ENCODE peak calls at places on chromosomes 2 and 18, in four cellular contexts. One of them, this sample, is unnamed.

GRCh38 chr2:219542931-219543595 is 546 bp downstream of the CHPF start:
- DNase-seq in esophagus muscularis mucosa: no peak
- DNase-seq in HCT116: no peak
- DNase-seq in prostate gland: no peak
- DNase-seq in this sample: peak

GRCh38 chr2:206984206-206984605 is 44.9 kb downstream of the CPO start:
- DNase-seq in prostate gland: no peak
- DNase-seq in HCT116: no peak
- DNase-seq in esophagus muscularis mucosa: no peak
- DNase-seq in this sample: no peak

GRCh38 chr2:89763581-89764485 is 1072.4 kb downstream of the RPIA start:
- DNase-seq in prostate gland: no peak
- DNase-seq in HCT116: no peak
- DNase-seq in esophagus muscularis mucosa: no peak
- DNase-seq in this sample: no peak

GRCh38 chr18:38847326-38847725 is 1281.7 kb upstream of the CELF4 start:
- DNase-seq in HCT116: no peak
- DNase-seq in prostate gland: no peak
- DNase-seq in esophagus muscularis mucosa: no peak
- DNase-seq in this sample: no peak

GRCh38 chr2:205495819-205496218 is 186.5 kb upstream of the NRP2 start:
- DNase-seq in HCT116: no peak
- DNase-seq in esophagus muscularis mucosa: no peak
- DNase-seq in prostate gland: no peak
- DNase-seq in this sample: no peak

GRCh38 chr18:11906926-11907874 is 917 bp downstream of the MPPE1 start:
- DNase-seq in esophagus muscularis mucosa: no peak
- DNase-seq in prostate gland: no peak
- DNase-seq in HCT116: no peak
- DNase-seq in this sample: no peak

GRCh38 chr2:20168048-20168726 is 56.7 kb downstream of the SDC1 start:
- DNase-seq in esophagus muscularis mucosa: no peak
- DNase-seq in HCT116: no peak
- DNase-seq in prostate gland: peak
- DNase-seq in this sample: no peak

GRCh38 chr2:241563031-241563507 is 4.5 kb downstream of the BOK start:
- DNase-seq in prostate gland: no peak
- DNase-seq in esophagus muscularis mucosa: no peak
- DNase-seq in HCT116: no peak
- DNase-seq in this sample: no peak

GRCh38 chr2:39179974-39180960 is 59.4 kb upstream of the SOS1 start:
- DNase-seq in HCT116: no peak
- DNase-seq in esophagus muscularis mucosa: no peak
- DNase-seq in prostate gland: no peak
- DNase-seq in this sample: no peak

GRCh38 chr2:217075225-217075802 is 215.4 kb upstream of the TNP1 start:
- DNase-seq in HCT116: no peak
- DNase-seq in prostate gland: no peak
- DNase-seq in esophagus muscularis mucosa: no peak
- DNase-seq in this sample: no peak

GRCh38 chr2:184339966-184340365 is 258.4 kb upstream of the ZNF804A start:
- DNase-seq in esophagus muscularis mucosa: no peak
- DNase-seq in HCT116: no peak
- DNase-seq in prostate gland: no peak
- DNase-seq in this sample: no peak

GRCh38 chr2:231589656-231590055 is 3.0 kb upstream of the TEX44 start:
- DNase-seq in HCT116: no peak
- DNase-seq in prostate gland: no peak
- DNase-seq in esophagus muscularis mucosa: no peak
- DNase-seq in this sample: no peak

GRCh38 chr2:231579560-231579959 is 13.1 kb upstream of the TEX44 start:
- DNase-seq in esophagus muscularis mucosa: no peak
- DNase-seq in HCT116: no peak
- DNase-seq in prostate gland: no peak
- DNase-seq in this sample: no peak

DNA sequence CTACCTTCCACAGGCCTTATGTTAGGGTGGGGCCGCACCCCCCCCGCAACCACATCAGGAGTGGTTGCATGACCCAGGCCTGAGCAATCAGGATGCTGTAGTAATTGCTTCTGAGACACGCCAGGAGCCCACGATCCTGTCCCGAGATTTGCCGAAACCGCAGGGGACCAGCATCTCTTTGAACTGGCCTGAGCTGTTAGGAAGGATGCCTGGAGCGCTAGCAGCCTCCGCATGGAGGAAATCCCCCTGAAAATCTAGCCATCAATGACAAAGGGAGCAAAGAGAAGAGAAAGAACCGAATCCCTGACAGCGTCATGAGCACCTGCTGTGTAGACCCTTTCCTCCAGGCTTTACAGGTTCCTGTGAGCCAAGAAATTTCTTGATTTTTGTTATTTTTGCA is 8.7 kb upstream of the TEX44 start:
- DNase-seq in prostate gland: no peak
- DNase-seq in HCT116: no peak
- DNase-seq in esophagus muscularis mucosa: no peak
- DNase-seq in this sample: no peak
- TF ChIP-seq POLR2A in prostate gland: no peak
- TF ChIP-seq POLR2A in HCT116: no peak
- TF ChIP-seq POLR2A in esophagus muscularis mucosa: no peak
- TF ChIP-seq POLR2A in this sample: no peak

GRCh38 chr2:53690876-53691275 is 76.7 kb upstream of the CHAC2 start:
- DNase-seq in HCT116: no peak
- DNase-seq in esophagus muscularis mucosa: no peak
- DNase-seq in prostate gland: no peak
- DNase-seq in this sample: no peak
- TF ChIP-seq POLR2A in HCT116: no peak
- TF ChIP-seq POLR2A in esophagus muscularis mucosa: no peak
- TF ChIP-seq POLR2A in prostate gland: no peak
- TF ChIP-seq POLR2A in this sample: no peak

GRCh38 chr2:11466307-11467125 is 555 bp upstream of the E2F6 start:
- DNase-seq in prostate gland: no peak
- DNase-seq in HCT116: no peak
- DNase-seq in esophagus muscularis mucosa: no peak
- DNase-seq in this sample: no peak
- TF ChIP-seq POLR2A in prostate gland: no peak
- TF ChIP-seq POLR2A in HCT116: no peak
- TF ChIP-seq POLR2A in esophagus muscularis mucosa: no peak
- TF ChIP-seq POLR2A in this sample: no peak

DNA sequence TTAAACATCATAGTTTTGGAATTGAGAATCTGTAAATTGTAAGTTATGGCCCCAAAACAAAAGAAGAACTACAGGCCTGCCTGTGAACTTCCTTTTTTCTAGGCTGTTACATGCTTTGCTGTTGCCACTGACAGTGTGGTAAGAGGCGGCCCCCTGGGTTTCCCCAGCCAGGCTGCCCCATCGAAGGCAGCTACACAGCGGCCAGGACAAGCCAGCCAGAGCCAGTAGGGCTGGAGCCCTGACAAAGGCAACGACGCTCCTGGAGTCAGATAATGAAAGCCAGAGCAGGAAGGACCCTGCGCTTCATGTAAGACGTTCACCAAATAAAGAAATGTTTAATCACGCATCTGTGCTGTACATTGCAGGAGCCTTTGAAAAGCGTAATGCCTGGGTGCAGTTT is 55.0 kb downstream of the ANKRD44 start:
- DNase-seq in prostate gland: peak
- DNase-seq in esophagus muscularis mucosa: peak
- DNase-seq in HCT116: no peak
- DNase-seq in this sample: no peak
- TF ChIP-seq POLR2A in prostate gland: no peak
- TF ChIP-seq POLR2A in esophagus muscularis mucosa: no peak
- TF ChIP-seq POLR2A in HCT116: no peak
- TF ChIP-seq POLR2A in this sample: no peak

DNA sequence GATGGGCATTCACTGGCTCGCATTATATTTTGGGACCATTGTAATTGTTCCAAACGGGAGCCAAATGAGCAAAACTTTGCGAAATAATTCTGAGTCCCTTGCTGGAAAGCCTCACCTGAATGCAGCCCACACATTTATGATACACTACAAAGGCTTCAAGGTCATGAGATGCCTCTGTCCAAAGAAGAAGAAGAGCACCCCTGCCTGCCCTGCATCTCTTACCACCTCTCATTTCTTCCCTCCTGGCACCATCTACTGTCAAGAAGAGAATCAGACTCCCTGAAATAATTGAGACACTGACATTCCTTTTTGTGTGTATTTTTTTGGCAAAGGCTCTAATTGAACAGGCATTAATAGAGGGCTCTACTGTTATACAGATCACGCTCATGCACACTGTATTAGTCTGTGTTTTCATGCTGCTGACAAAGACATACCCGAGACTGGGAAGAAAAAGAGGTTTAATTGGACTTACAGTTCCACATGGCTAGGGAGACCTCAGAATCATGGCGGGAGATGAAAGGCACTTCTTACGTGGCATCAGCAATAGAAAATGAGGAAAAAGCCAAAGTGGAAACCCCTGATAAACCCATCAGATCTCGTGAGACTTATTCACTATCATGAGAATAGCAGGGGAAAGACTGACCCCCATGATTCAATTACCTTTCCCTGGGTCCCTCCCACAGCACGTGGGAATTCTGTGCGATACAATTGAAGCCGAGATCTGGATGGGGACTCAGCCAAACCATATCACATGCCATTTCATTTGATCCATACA is 176.3 kb downstream of the ALPK2 start:
- DNase-seq in HCT116: no peak
- DNase-seq in esophagus muscularis mucosa: no peak
- DNase-seq in prostate gland: no peak
- DNase-seq in this sample: no peak
- TF ChIP-seq POLR2A in HCT116: no peak
- TF ChIP-seq POLR2A in esophagus muscularis mucosa: no peak
- TF ChIP-seq POLR2A in prostate gland: no peak
- TF ChIP-seq POLR2A in this sample: no peak

This sample was measured in H54.